ENCODE peak calls at places on chromosomes 5 and 9, in nine cellular contexts. W is GM10248; S is ureter; K is nephron progenitor cell; E is Daoy; T is stimulated activated CD8-positive, alpha-beta memory T cell treated with anti-CD3 and anti-CD28 coated beads, Interleukin-4, amount 100 ng/mL, for 48 hours; G is posterior cingulate gyrus; B is mesothelial cell of epicardium; J is NCI-H146. L is an unnamed sample.

GRCh38 chr5:121086671-121087070 is 622.6 kb downstream of the PRR16 start:
- DNase-seq in W (no peak), S (no peak), K (no peak), E (no peak), T (no peak), G (no peak), B (no peak), J (no peak), L (no peak)

GRCh38 chr5:143652104-143652700 is 159.8 kb upstream of the HMHB1 start:
- DNase-seq in W (no peak), S (no peak), K (no peak), E (no peak), T (peak), G (no peak), B (no peak), J (peak), L (no peak)

GRCh38 chr5:179814090-179814489 is 6.6 kb upstream of the SQSTM1 start:
- DNase-seq in W (no peak), S (no peak), K (no peak), E (no peak), T (no peak), G (no peak), B (no peak), J (no peak), L (no peak)

GRCh38 chr9:86732514-86732913 is 214.8 kb downstream of the GAS1 start:
- DNase-seq in W (no peak), S (no peak), K (no peak), E (peak), T (no peak), G (no peak), B (no peak), J (no peak), L (no peak)

GRCh38 chr9:31185831-31186230 is 1198.6 kb upstream of the ACO1 start:
- DNase-seq in W (no peak), S (no peak), K (no peak), E (no peak), T (no peak), G (no peak), B (no peak), J (no peak), L (no peak)

GRCh38 chr5:149337746-149338145 is 7.6 kb upstream of the GRPEL2 start:
- DNase-seq in W (no peak), S (no peak), K (no peak), E (no peak), T (no peak), G (no peak), B (no peak), J (peak), L (no peak)

GRCh38 chr5:1293997-1294838 is 650 bp downstream of the TERT start:
- DNase-seq in W (no peak), S (no peak), K (peak), E (no peak), T (no peak), G (no peak), B (no peak), J (peak), L (no peak)

GRCh38 chr5:168600409-168600808 is 21.2 kb upstream of the PANK3 start:
- DNase-seq in W (no peak), S (no peak), K (peak), E (peak), T (no peak), G (no peak), B (no peak), J (no peak), L (no peak)

GRCh38 chr9:126514037-126514821 is 99.5 kb upstream of the LMX1B start:
- DNase-seq in W (peak), S (no peak), K (peak), E (peak), T (peak), G (peak), B (peak), J (peak), L (no peak)

GRCh38 chr5:123422433-123423277 is 548 bp downstream of the CEP120 start:
- DNase-seq in W (peak), S (no peak), K (no peak), E (peak), T (peak), G (no peak), B (no peak), J (no peak), L (no peak)

GRCh38 chr9:127092041-127092608 is 30.3 kb downstream of the ANGPTL2 start:
- DNase-seq in W (no peak), S (no peak), K (no peak), E (no peak), T (no peak), G (no peak), B (no peak), J (no peak), L (no peak)

GRCh38 chr5:74232281-74232680 is 408.2 kb downstream of the ENC1 start:
- DNase-seq in W (no peak), S (no peak), K (no peak), E (peak), T (peak), G (no peak), B (no peak), J (no peak), L (no peak)

GRCh38 chr5:8258808-8259207 is 389.9 kb downstream of the MTRR start:
- DNase-seq in W (no peak), S (no peak), K (no peak), E (no peak), T (no peak), G (no peak), B (no peak), J (no peak), L (no peak)

GRCh38 chr9:98287383-98287782 is 31.9 kb upstream of the TBC1D2 start:
- DNase-seq in W (no peak), S (no peak), K (no peak), E (peak), T (no peak), G (no peak), B (no peak), J (no peak), L (no peak)

GRCh38 chr9:71767421-71768321 is 642 bp downstream of the CEMIP2 start:
- DNase-seq in W (no peak), S (peak), K (peak), E (peak), T (peak), G (no peak), B (no peak), J (no peak), L (no peak)

GRCh38 chr5:129906177-129906887 is 2.1 kb downstream of the CHSY3 start:
- DNase-seq in W (no peak), S (no peak), K (peak), E (peak), T (no peak), G (peak), B (no peak), J (no peak), L (peak)

GRCh38 chr9:95383845-95384244 is 66.3 kb upstream of the FANCC start:
- DNase-seq in W (peak), S (no peak), K (no peak), E (no peak), T (no peak), G (no peak), B (no peak), J (no peak), L (no peak)

GRCh38 chr9:110742741-110743371 is 74.3 kb downstream of the MUSK start:
- DNase-seq in W (no peak), S (no peak), K (no peak), E (peak), T (no peak), G (no peak), B (no peak), J (no peak), L (no peak)

GRCh38 chr9:68493953-68494541 is 46.6 kb downstream of the TMEM252 start:
- DNase-seq in W (no peak), S (no peak), K (peak), E (peak), T (no peak), G (no peak), B (no peak), J (no peak), L (no peak)

GRCh38 chr5:158637039-158637438 is 462.7 kb downstream of the EBF1 start:
- DNase-seq in W (no peak), S (no peak), K (no peak), E (no peak), T (no peak), G (no peak), B (no peak), J (no peak), L (no peak)

GRCh38 chr5:160271396-160271795 is 41.0 kb downstream of the CCNJL start:
- DNase-seq in W (no peak), S (peak), K (peak), E (no peak), T (no peak), G (no peak), B (no peak), J (peak), L (no peak)

GRCh38 chr9:123355761-123356520 is at the start of gene CRB2:
- DNase-seq in W (no peak), S (no peak), K (peak), E (no peak), T (no peak), G (no peak), B (no peak), J (no peak), L (no peak)

GRCh38 chr5:172188033-172188892 is at the start of gene STK10:
- DNase-seq in W (peak), S (peak), K (peak), E (peak), T (peak), G (peak), B (peak), J (peak), L (peak)

GRCh38 chr9:132894343-132894742 is 15.6 kb downstream of the SPACA9 start:
- DNase-seq in W (no peak), S (peak), K (no peak), E (no peak), T (no peak), G (no peak), B (no peak), J (no peak), L (no peak)

GRCh38 chr5:169648725-169649124 is 11.7 kb downstream of the DOCK2 start:
- DNase-seq in W (no peak), S (no peak), K (no peak), E (peak), T (no peak), G (no peak), B (no peak), J (no peak), L (no peak)

GRCh38 chr5:78691073-78691960 is 42.7 kb upstream of the LHFPL2 start:
- DNase-seq in W (no peak), S (no peak), K (no peak), E (no peak), T (no peak), G (no peak), B (no peak), J (no peak), L (no peak)

GRCh38 chr9:27801511-27801910 is 228.2 kb upstream of the C9orf72 start:
- DNase-seq in W (no peak), S (no peak), K (no peak), E (no peak), T (no peak), G (no peak), B (no peak), J (no peak), L (no peak)

GRCh38 chr5:111555760-111556159 is 43.4 kb upstream of the STARD4 start:
- DNase-seq in W (no peak), S (no peak), K (no peak), E (no peak), T (no peak), G (no peak), B (no peak), J (no peak), L (no peak)